ENCODE peak calls at places on chromosome 5, in nine cellular contexts. J, W, U, R, I, E, O, L and B are unnamed samples.

GRCh38 chr5:10913181-10913810 is 152.3 kb upstream of the DAP start:
- DNase-seq in J (no peak), W (no peak), U (no peak), R (no peak), I (no peak), E (no peak), O (no peak), L (no peak), B (no peak)

GRCh38 chr5:38500861-38501260 is 55.6 kb downstream of the LIFR start:
- DNase-seq in J (no peak), W (no peak), U (no peak), R (peak), I (peak), E (no peak), O (peak), L (no peak), B (no peak)

GRCh38 chr5:52693279-52693678 is 94.4 kb upstream of the ITGA1 start:
- DNase-seq in J (peak), W (no peak), U (peak), R (no peak), I (peak), E (no peak), O (peak), L (peak), B (no peak)

GRCh38 chr5:113090336-113091106 is 113.9 kb downstream of the DCP2 start:
- DNase-seq in J (no peak), W (no peak), U (no peak), R (no peak), I (no peak), E (no peak), O (peak), L (no peak), B (no peak)

GRCh38 chr5:143757116-143757515 is 54.8 kb upstream of the HMHB1 start:
- DNase-seq in J (no peak), W (no peak), U (no peak), R (no peak), I (no peak), E (no peak), O (no peak), L (no peak), B (no peak)

GRCh38 chr5:59698774-59699173 is 194.8 kb downstream of the PDE4D start:
- DNase-seq in J (no peak), W (no peak), U (no peak), R (no peak), I (no peak), E (no peak), O (no peak), L (no peak), B (no peak)

GRCh38 chr5:168693883-168694282 is 114.7 kb upstream of the PANK3 start:
- DNase-seq in J (no peak), W (no peak), U (no peak), R (no peak), I (no peak), E (no peak), O (no peak), L (no peak), B (no peak)

GRCh38 chr5:78526049-78526525 is 122.5 kb downstream of the LHFPL2 start:
- DNase-seq in J (no peak), W (no peak), U (no peak), R (no peak), I (peak), E (no peak), O (peak), L (no peak), B (no peak)

DNA sequence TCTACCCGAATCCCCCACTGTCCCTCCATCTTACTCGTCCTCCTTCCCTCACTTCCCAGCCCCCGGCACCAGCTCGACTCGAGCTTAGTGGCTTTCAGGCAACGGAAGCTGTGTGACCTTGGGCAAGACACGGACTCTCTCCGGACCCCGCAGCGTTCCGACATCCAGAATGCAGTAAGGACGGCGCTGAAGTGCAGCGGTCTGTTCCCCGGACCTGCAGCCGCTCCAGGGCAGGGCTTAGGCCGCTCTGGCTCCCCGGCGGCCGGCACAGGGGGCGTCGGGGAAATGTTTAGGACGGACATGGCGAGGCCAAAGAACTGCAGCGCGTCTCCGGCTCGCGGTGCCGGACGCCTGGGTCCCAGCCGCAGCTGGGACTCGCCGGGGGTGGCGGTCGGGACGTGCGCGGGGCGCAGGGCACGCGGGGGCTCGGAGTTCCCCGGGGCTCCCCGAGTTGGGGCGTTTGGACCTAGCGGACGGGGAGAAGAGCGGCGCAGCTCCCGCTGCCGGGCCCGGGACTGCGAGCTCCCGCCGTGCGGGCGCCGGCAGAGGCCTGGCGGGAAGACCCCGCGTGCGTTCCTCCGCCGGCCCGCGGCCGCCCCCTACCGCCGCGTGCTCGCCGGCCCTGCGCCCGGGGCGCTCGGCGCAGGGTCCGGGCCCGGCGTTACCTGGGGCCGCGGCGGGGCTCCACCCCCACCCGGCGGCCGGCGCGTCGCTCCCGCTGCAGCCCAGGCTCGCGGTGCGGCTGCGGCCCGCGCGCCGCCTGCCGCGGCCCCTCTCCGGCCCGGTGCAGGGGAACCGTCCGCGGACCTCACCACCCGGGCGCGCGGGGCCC is 5.6 kb upstream of the RNF44 start:
- DNase-seq in J (no peak), W (no peak), U (peak), R (no peak), I (no peak), E (no peak), O (no peak), L (peak), B (no peak)
- TF ChIP-seq CTCF in J (peak), W (no peak), U (no peak), R (no peak), I (no peak), E (no peak), O (no peak), L (no peak), B (peak)

DNA sequence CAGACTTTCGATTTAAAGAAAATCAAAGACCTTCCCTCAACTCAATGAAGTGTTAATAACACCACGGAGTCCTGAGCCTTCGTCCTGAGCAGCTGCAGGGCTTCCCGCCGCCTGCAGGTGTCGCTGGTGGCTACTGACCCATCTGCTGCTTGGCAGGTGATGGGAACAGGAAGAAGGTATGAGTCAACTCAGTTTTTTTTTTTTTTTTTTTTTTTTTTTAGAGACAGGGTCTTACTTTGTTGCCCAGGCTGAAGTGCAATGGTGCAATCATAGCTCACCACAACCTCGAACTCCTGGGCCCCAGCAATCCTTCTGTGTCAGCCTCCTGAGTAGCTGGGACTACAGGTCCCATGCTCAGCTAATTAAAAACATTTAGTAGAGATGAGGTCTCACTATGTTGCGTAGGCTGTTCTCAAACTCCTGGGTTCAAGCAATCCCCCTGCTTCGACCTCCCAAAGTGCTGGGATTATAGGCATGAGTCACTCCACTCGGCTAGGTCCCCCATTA is 185.7 kb upstream of the IL12B start:
- DNase-seq in J (peak), W (peak), U (peak), R (peak), I (peak), E (peak), O (peak), L (peak), B (no peak)
- TF ChIP-seq CTCF in J (peak), W (peak), U (peak), R (peak), I (peak), E (peak), O (peak), L (peak), B (peak)

DNA sequence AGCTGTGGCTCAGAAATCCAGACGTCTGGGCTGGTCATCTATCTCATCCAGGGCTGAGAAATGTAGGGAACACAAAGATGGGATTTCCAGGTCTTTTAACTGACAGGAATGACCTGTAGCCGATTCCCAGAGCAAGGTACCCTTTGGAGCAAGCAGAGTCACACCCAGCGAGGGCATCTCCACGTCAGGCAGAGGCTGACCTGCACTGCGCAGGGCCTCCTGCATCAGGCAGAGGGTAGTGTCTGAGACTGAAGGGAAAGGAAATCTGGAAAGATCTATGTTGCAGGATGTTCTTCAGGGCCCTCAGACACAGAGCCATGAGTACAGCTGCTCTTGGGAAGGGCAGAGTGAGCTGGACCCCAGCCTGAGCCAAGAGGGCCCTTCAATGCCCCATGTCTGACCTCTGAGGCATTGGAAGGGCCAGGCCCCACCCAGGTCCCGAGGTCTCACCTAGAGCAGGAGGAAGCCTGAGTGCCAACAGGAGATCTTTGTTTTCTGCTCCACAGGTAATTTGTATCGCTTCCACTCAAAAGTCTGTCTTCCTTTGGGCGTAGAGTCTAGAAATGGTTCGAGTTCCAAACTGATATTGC is 278.7 kb downstream of the FSTL4 start:
- DNase-seq in J (no peak), W (no peak), U (no peak), R (no peak), I (no peak), E (no peak), O (no peak), L (no peak), B (no peak)
- TF ChIP-seq CTCF in J (no peak), W (no peak), U (no peak), R (no peak), I (no peak), E (no peak), O (no peak), L (no peak), B (no peak)

DNA sequence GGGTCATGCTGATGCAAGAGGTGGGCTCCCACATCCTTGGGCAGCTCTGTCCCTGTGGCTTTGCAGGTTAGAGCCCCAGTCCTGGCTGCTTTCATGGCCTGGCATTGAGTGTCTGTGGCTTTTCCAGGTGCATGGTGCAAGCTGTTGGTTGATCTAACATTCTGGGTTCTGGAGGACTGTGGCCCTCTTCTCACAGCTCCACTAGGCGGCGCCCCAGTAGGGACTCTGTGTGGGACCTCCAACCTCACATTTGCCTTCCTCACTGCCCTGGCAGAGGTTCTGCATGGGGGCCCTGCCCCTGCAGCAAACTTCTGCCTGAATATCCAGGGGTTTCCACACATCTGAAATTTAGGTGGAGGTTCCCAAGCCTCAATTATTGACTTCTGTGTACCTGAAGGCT is 150.1 kb downstream of the NNT start:
- DNase-seq in J (no peak), W (no peak), U (no peak), R (no peak), I (no peak), E (no peak), O (no peak), L (no peak), B (no peak)
- TF ChIP-seq CTCF in J (no peak), W (no peak), U (no peak), R (no peak), I (peak), E (no peak), O (peak), L (peak), B (no peak)

GRCh38 chr5:160685695-160686094 is 166.3 kb downstream of the ATP10B start:
- DNase-seq in J (no peak), W (no peak), U (no peak), R (no peak), I (peak), E (no peak), O (no peak), L (no peak), B (no peak)
- TF ChIP-seq CTCF in J (no peak), W (no peak), U (peak), R (peak), I (peak), E (peak), O (no peak), L (peak), B (peak)

GRCh38 chr5:147400836-147401235 is 109.0 kb downstream of the DPYSL3 start:
- DNase-seq in J (no peak), W (no peak), U (no peak), R (no peak), I (peak), E (no peak), O (no peak), L (no peak), B (no peak)

GRCh38 chr5:147396070-147396469 is 113.8 kb downstream of the DPYSL3 start:
- DNase-seq in J (peak), W (no peak), U (no peak), R (no peak), I (peak), E (no peak), O (peak), L (no peak), B (no peak)

GRCh38 chr5:147398860-147399259 is 111.0 kb downstream of the DPYSL3 start:
- DNase-seq in J (no peak), W (no peak), U (no peak), R (peak), I (peak), E (no peak), O (no peak), L (no peak), B (no peak)

GRCh38 chr5:147400076-147400809 is 109.6 kb downstream of the DPYSL3 start:
- DNase-seq in J (no peak), W (no peak), U (no peak), R (no peak), I (no peak), E (peak), O (no peak), L (no peak), B (no peak)

DNA sequence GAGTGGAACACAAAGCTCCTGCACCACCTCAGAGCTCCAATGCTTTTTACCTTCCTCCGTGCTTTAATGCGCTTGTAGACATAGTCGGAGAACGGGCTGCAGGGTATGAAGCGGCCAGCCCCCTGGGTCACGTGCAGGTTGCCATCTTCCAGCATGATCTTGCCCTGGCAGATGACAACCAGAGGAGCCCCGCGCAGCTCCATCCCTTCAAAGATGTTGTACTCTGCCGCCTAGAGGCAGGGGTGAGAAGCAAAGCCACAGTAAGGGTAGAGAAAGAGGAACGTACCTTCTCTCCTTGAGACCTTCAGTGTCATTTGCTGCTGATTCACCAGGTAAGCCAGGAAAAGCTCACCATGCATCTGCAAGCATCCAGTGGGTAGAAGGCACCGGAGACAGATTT is 112.3 kb downstream of the DPYSL3 start:
- DNase-seq in J (no peak), W (no peak), U (peak), R (no peak), I (no peak), E (no peak), O (no peak), L (no peak), B (no peak)
- TF ChIP-seq CTCF in J (no peak), W (no peak), U (no peak), R (no peak), I (no peak), E (no peak), O (no peak), L (peak), B (peak)

GRCh38 chr5:50922942-50923767 is 256.7 kb downstream of the PARP8 start:
- DNase-seq in J (peak), W (no peak), U (no peak), R (no peak), I (no peak), E (no peak), O (peak), L (no peak), B (no peak)
- TF ChIP-seq CTCF in J (no peak), W (no peak), U (peak), R (no peak), I (no peak), E (no peak), O (no peak), L (no peak), B (no peak)

GRCh38 chr5:89445106-89445745 is 562.2 kb upstream of the MEF2C start:
- DNase-seq in J (no peak), W (no peak), U (no peak), R (no peak), I (no peak), E (no peak), O (no peak), L (no peak), B (no peak)
- TF ChIP-seq CTCF in J (no peak), W (no peak), U (no peak), R (no peak), I (no peak), E (no peak), O (no peak), L (no peak), B (no peak)